ENCODE peak calls at places on chromosomes 7 and 10, in six cellular contexts. One of them, this sample, is unnamed.

GRCh38 chr10:86103391-86104101 is 263.0 kb downstream of the GRID1 start:
- DNase-seq in coronary artery: peak
- DNase-seq in cardiac muscle cell: no peak
- DNase-seq in HCT116: no peak
- DNase-seq in lung: no peak
- DNase-seq in CD4-positive, alpha-beta memory T cell: no peak
- DNase-seq in this sample: no peak

GRCh38 chr10:17660921-17661320 is 17.0 kb downstream of the STAM start:
- DNase-seq in coronary artery: no peak
- DNase-seq in cardiac muscle cell: no peak
- DNase-seq in HCT116: no peak
- DNase-seq in lung: no peak
- DNase-seq in CD4-positive, alpha-beta memory T cell: no peak
- DNase-seq in this sample: no peak

GRCh38 chr10:2202401-2202800 is 465.1 kb upstream of the ADARB2 start:
- DNase-seq in coronary artery: no peak
- DNase-seq in cardiac muscle cell: no peak
- DNase-seq in HCT116: no peak
- DNase-seq in lung: no peak
- DNase-seq in CD4-positive, alpha-beta memory T cell: no peak
- DNase-seq in this sample: no peak

GRCh38 chr10:1162481-1163203 is 106.5 kb downstream of the WDR37 start:
- DNase-seq in coronary artery: no peak
- DNase-seq in cardiac muscle cell: no peak
- DNase-seq in HCT116: no peak
- DNase-seq in lung: no peak
- DNase-seq in CD4-positive, alpha-beta memory T cell: no peak
- DNase-seq in this sample: no peak

GRCh38 chr7:112462236-112462635 is 12.0 kb downstream of the IFRD1 start:
- DNase-seq in coronary artery: no peak
- DNase-seq in cardiac muscle cell: no peak
- DNase-seq in HCT116: no peak
- DNase-seq in lung: peak
- DNase-seq in CD4-positive, alpha-beta memory T cell: no peak
- DNase-seq in this sample: peak

GRCh38 chr10:77041636-77042258 is 595.9 kb downstream of the KCNMA1 start:
- DNase-seq in coronary artery: no peak
- DNase-seq in cardiac muscle cell: no peak
- DNase-seq in HCT116: no peak
- DNase-seq in lung: no peak
- DNase-seq in CD4-positive, alpha-beta memory T cell: peak
- DNase-seq in this sample: no peak

GRCh38 chr7:26857534-26858228 is 6.7 kb downstream of the SKAP2 start:
- DNase-seq in coronary artery: no peak
- DNase-seq in cardiac muscle cell: peak
- DNase-seq in HCT116: no peak
- DNase-seq in lung: peak
- DNase-seq in CD4-positive, alpha-beta memory T cell: no peak
- DNase-seq in this sample: no peak

GRCh38 chr7:10612950-10613349 is 360.7 kb upstream of the PHF14 start:
- DNase-seq in coronary artery: no peak
- DNase-seq in cardiac muscle cell: no peak
- DNase-seq in HCT116: no peak
- DNase-seq in lung: no peak
- DNase-seq in CD4-positive, alpha-beta memory T cell: no peak
- DNase-seq in this sample: no peak

GRCh38 chr7:108348913-108349312 is 107.3 kb downstream of the NRCAM start:
- DNase-seq in coronary artery: no peak
- DNase-seq in cardiac muscle cell: no peak
- DNase-seq in HCT116: no peak
- DNase-seq in lung: no peak
- DNase-seq in CD4-positive, alpha-beta memory T cell: no peak
- DNase-seq in this sample: no peak

GRCh38 chr7:36363515-36363914 is 26.1 kb upstream of the ANLN start:
- DNase-seq in coronary artery: no peak
- DNase-seq in cardiac muscle cell: no peak
- DNase-seq in HCT116: no peak
- DNase-seq in lung: no peak
- DNase-seq in CD4-positive, alpha-beta memory T cell: no peak
- DNase-seq in this sample: no peak

GRCh38 chr10:30738416-30738815 is 108.9 kb upstream of the LYZL2 start:
- DNase-seq in coronary artery: no peak
- DNase-seq in cardiac muscle cell: no peak
- DNase-seq in HCT116: no peak
- DNase-seq in lung: no peak
- DNase-seq in CD4-positive, alpha-beta memory T cell: no peak
- DNase-seq in this sample: no peak

GRCh38 chr7:39509912-39510311 is 56.3 kb upstream of the YAE1 start:
- DNase-seq in coronary artery: no peak
- DNase-seq in cardiac muscle cell: no peak
- DNase-seq in HCT116: no peak
- DNase-seq in lung: no peak
- DNase-seq in CD4-positive, alpha-beta memory T cell: no peak
- DNase-seq in this sample: no peak

GRCh38 chr10:58627392-58627791 is 114.7 kb downstream of the BICC1 start:
- DNase-seq in coronary artery: no peak
- DNase-seq in cardiac muscle cell: no peak
- DNase-seq in HCT116: no peak
- DNase-seq in lung: no peak
- DNase-seq in CD4-positive, alpha-beta memory T cell: no peak
- DNase-seq in this sample: no peak

GRCh38 chr10:103660364-103661197 is 167.1 kb downstream of the NEURL1 start:
- DNase-seq in coronary artery: no peak
- DNase-seq in cardiac muscle cell: no peak
- DNase-seq in HCT116: no peak
- DNase-seq in lung: no peak
- DNase-seq in CD4-positive, alpha-beta memory T cell: no peak
- DNase-seq in this sample: no peak

GRCh38 chr7:77923419-77923818 is 124.8 kb downstream of the PHTF2 start:
- DNase-seq in coronary artery: no peak
- DNase-seq in cardiac muscle cell: peak
- DNase-seq in HCT116: no peak
- DNase-seq in lung: no peak
- DNase-seq in CD4-positive, alpha-beta memory T cell: no peak
- DNase-seq in this sample: no peak

GRCh38 chr10:122515022-122515424 is 45.5 kb upstream of the DMBT1 start:
- DNase-seq in coronary artery: no peak
- DNase-seq in cardiac muscle cell: no peak
- DNase-seq in HCT116: no peak
- DNase-seq in lung: no peak
- DNase-seq in CD4-positive, alpha-beta memory T cell: no peak
- DNase-seq in this sample: peak

DNA sequence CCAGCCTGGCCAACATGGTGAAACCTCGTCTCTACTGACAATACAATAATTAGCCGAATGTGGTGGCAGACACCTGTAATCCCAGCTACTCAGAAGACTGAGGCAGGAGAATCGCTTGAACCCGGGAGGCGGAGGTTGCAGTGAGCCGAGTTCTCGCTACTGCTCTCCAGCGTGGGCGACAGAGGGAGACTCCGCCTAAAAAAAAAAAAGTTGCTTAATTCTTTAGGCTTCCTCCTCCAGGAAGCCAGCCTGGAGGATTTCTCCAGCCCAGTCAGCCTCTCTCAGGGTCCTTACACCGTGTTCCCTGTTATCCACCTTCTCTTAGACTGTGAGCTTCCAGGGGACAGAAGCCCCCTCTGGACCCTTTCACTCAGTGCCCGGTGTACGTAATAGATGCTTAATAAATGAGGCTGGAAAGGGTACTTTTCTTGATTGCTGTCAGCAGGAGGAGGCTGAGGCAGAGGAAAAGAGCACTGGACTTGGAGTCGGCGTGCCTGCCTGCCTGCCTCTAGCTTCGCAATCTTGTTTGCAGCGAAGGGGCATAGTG is 16.4 kb upstream of the NODAL start:
- DNase-seq in coronary artery: no peak
- DNase-seq in cardiac muscle cell: no peak
- DNase-seq in HCT116: no peak
- DNase-seq in lung: no peak
- DNase-seq in CD4-positive, alpha-beta memory T cell: no peak
- DNase-seq in this sample: no peak
- H3K4me3 ChIP-seq in coronary artery: peak
- H3K4me3 ChIP-seq in cardiac muscle cell: peak
- H3K4me3 ChIP-seq in HCT116: no peak
- H3K4me3 ChIP-seq in lung: no peak
- H3K4me3 ChIP-seq in CD4-positive, alpha-beta memory T cell: no peak
- H3K4me3 ChIP-seq in this sample: peak

GRCh38 chr10:69911571-69912528 is 110.1 kb downstream of the COL13A1 start:
- DNase-seq in coronary artery: peak
- DNase-seq in cardiac muscle cell: no peak
- DNase-seq in HCT116: no peak
- DNase-seq in lung: no peak
- DNase-seq in CD4-positive, alpha-beta memory T cell: no peak
- DNase-seq in this sample: peak

GRCh38 chr10:69914373-69915268 is 112.9 kb downstream of the COL13A1 start:
- DNase-seq in coronary artery: no peak
- DNase-seq in cardiac muscle cell: peak
- DNase-seq in HCT116: peak
- DNase-seq in lung: peak
- DNase-seq in CD4-positive, alpha-beta memory T cell: peak
- DNase-seq in this sample: peak

GRCh38 chr10:69913586-69913985 is 111.9 kb downstream of the COL13A1 start:
- DNase-seq in coronary artery: no peak
- DNase-seq in cardiac muscle cell: no peak
- DNase-seq in HCT116: no peak
- DNase-seq in lung: no peak
- DNase-seq in CD4-positive, alpha-beta memory T cell: no peak
- DNase-seq in this sample: no peak

GRCh38 chr10:69910566-69910965 is 108.9 kb downstream of the COL13A1 start:
- DNase-seq in coronary artery: no peak
- DNase-seq in cardiac muscle cell: no peak
- DNase-seq in HCT116: no peak
- DNase-seq in lung: no peak
- DNase-seq in CD4-positive, alpha-beta memory T cell: no peak
- DNase-seq in this sample: no peak

DNA sequence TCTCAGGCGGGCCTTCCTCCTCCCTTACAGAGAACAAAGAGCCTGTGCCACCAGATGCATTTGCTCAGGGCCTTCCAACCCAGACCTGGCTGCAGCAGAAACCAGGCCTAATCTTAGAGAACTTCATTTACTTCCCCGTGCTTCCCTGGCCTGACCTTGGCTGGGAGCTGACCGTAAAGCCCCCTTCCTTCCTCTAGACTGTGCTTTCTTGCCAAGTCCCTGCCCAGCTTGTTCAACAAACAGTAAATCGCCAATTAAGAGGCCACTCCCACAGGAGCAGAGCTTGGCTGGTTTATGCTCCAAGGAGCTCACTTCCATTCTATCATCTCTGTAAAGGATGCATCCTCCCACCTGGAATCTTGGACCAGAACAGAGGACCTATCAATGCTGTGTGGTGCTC is 110.9 kb downstream of the COL13A1 start:
- DNase-seq in coronary artery: no peak
- DNase-seq in cardiac muscle cell: no peak
- DNase-seq in HCT116: no peak
- DNase-seq in lung: no peak
- DNase-seq in CD4-positive, alpha-beta memory T cell: no peak
- DNase-seq in this sample: no peak
- H3K27ac ChIP-seq in coronary artery: peak
- H3K27ac ChIP-seq in cardiac muscle cell: peak
- H3K27ac ChIP-seq in HCT116: no peak
- H3K27ac ChIP-seq in lung: no peak
- H3K27ac ChIP-seq in CD4-positive, alpha-beta memory T cell: no peak
- H3K27ac ChIP-seq in this sample: no peak

GRCh38 chr10:69318997-69319727 is 40.9 kb downstream of the HK1 start:
- DNase-seq in coronary artery: peak
- DNase-seq in cardiac muscle cell: peak
- DNase-seq in HCT116: no peak
- DNase-seq in lung: peak
- DNase-seq in CD4-positive, alpha-beta memory T cell: peak
- DNase-seq in this sample: peak

GRCh38 chr10:69319911-69320316 is 41.6 kb downstream of the HK1 start:
- DNase-seq in coronary artery: no peak
- DNase-seq in cardiac muscle cell: no peak
- DNase-seq in HCT116: no peak
- DNase-seq in lung: no peak
- DNase-seq in CD4-positive, alpha-beta memory T cell: no peak
- DNase-seq in this sample: no peak

GRCh38 chr10:69321865-69322264 is 43.6 kb downstream of the HK1 start:
- DNase-seq in coronary artery: no peak
- DNase-seq in cardiac muscle cell: no peak
- DNase-seq in HCT116: no peak
- DNase-seq in lung: no peak
- DNase-seq in CD4-positive, alpha-beta memory T cell: no peak
- DNase-seq in this sample: no peak

GRCh38 chr10:69321037-69321715 is 42.9 kb downstream of the HK1 start:
- DNase-seq in coronary artery: no peak
- DNase-seq in cardiac muscle cell: no peak
- DNase-seq in HCT116: no peak
- DNase-seq in lung: no peak
- DNase-seq in CD4-positive, alpha-beta memory T cell: no peak
- DNase-seq in this sample: no peak

GRCh38 chr10:69320521-69320920 is 42.2 kb downstream of the HK1 start:
- DNase-seq in coronary artery: no peak
- DNase-seq in cardiac muscle cell: no peak
- DNase-seq in HCT116: no peak
- DNase-seq in lung: no peak
- DNase-seq in CD4-positive, alpha-beta memory T cell: no peak
- DNase-seq in this sample: no peak
- H3K4me3 ChIP-seq in coronary artery: peak
- H3K4me3 ChIP-seq in cardiac muscle cell: no peak
- H3K4me3 ChIP-seq in HCT116: no peak
- H3K4me3 ChIP-seq in lung: no peak
- H3K4me3 ChIP-seq in CD4-positive, alpha-beta memory T cell: no peak
- H3K4me3 ChIP-seq in this sample: no peak

GRCh38 chr10:92851003-92851402 is 2.7 kb downstream of the EXOC6 start:
- DNase-seq in coronary artery: no peak
- DNase-seq in cardiac muscle cell: no peak
- DNase-seq in HCT116: no peak
- DNase-seq in lung: no peak
- DNase-seq in CD4-positive, alpha-beta memory T cell: no peak
- DNase-seq in this sample: no peak

GRCh38 chr10:92849576-92850090 is 1.3 kb downstream of the EXOC6 start:
- DNase-seq in coronary artery: no peak
- DNase-seq in cardiac muscle cell: no peak
- DNase-seq in HCT116: no peak
- DNase-seq in lung: no peak
- DNase-seq in CD4-positive, alpha-beta memory T cell: no peak
- DNase-seq in this sample: no peak

GRCh38 chr10:92849234-92849525 is 860 bp downstream of the EXOC6 start:
- DNase-seq in coronary artery: no peak
- DNase-seq in cardiac muscle cell: no peak
- DNase-seq in HCT116: no peak
- DNase-seq in lung: no peak
- DNase-seq in CD4-positive, alpha-beta memory T cell: no peak
- DNase-seq in this sample: no peak

GRCh38 chr10:92848441-92849233 is at the start of gene EXOC6:
- DNase-seq in coronary artery: peak
- DNase-seq in cardiac muscle cell: peak
- DNase-seq in HCT116: peak
- DNase-seq in lung: peak
- DNase-seq in CD4-positive, alpha-beta memory T cell: peak
- DNase-seq in this sample: peak

DNA sequence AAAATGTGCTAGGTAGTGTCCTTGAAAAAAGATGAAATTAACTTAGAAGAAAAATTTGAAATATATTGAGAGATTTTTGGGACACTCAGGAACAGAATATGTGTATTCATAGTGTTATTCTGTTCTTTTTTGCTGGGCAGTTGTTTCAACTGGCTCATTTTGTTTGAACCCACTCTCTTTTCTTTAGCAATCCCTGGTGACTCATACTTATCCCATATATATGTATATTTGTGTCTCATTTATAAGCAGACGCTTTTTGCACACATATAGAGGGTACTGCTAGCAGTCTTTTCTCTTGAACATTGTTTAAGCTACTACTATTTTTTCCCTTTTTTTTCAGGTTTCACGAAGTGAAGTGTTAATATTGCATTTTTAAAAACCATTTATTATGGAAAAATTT is 1.9 kb downstream of the EXOC6 start:
- DNase-seq in coronary artery: no peak
- DNase-seq in cardiac muscle cell: no peak
- DNase-seq in HCT116: no peak
- DNase-seq in lung: no peak
- DNase-seq in CD4-positive, alpha-beta memory T cell: no peak
- DNase-seq in this sample: no peak
- H3K27ac ChIP-seq in coronary artery: no peak
- H3K27ac ChIP-seq in cardiac muscle cell: no peak
- H3K27ac ChIP-seq in HCT116: no peak
- H3K27ac ChIP-seq in lung: no peak
- H3K27ac ChIP-seq in CD4-positive, alpha-beta memory T cell: no peak
- H3K27ac ChIP-seq in this sample: no peak

This sample was measured in gastrocnemius medialis.